ENCODE peak calls at places on chromosome 10, in seven cellular contexts. One of them, this sample, is unnamed.

GRCh38 chr10:17784701-17785100 is 24.4 kb upstream of the MRC1 start:
- DNase-seq in nucleus accumbens: no peak
- DNase-seq in substantia nigra: no peak
- DNase-seq in stimulated activated naive CD8-positive, alpha-beta T cell treated with anti-CD3 and anti-CD28 coated beads, Interleukin-15, Interleukin-2, amounts not matched to agents 100 U/mL and 50 U/mL, for 24 hours: no peak
- DNase-seq in stimulated activated CD4-positive, alpha-beta T cell treated with anti-CD3 and anti-CD28 coated beads, TNF-alpha, amount 100 ng/mL, for 1 hour: no peak
- DNase-seq in Calu3: no peak
- DNase-seq in activated CD4-positive, alpha-beta T cell treated with anti-CD3 and anti-CD28 coated beads, Interleukin-2, amount 50 U/mL, for 4 hours: no peak
- DNase-seq in this sample: no peak

GRCh38 chr10:4306871-4307270 is 519.1 kb upstream of the AKR1E2 start:
- DNase-seq in activated CD4-positive, alpha-beta T cell treated with anti-CD3 and anti-CD28 coated beads, Interleukin-2, amount 50 U/mL, for 4 hours: no peak
- DNase-seq in stimulated activated CD4-positive, alpha-beta T cell treated with anti-CD3 and anti-CD28 coated beads, TNF-alpha, amount 100 ng/mL, for 1 hour: no peak
- DNase-seq in nucleus accumbens: no peak
- DNase-seq in stimulated activated naive CD8-positive, alpha-beta T cell treated with anti-CD3 and anti-CD28 coated beads, Interleukin-15, Interleukin-2, amounts not matched to agents 100 U/mL and 50 U/mL, for 24 hours: no peak
- DNase-seq in Calu3: no peak
- DNase-seq in substantia nigra: no peak
- DNase-seq in this sample: no peak

GRCh38 chr10:3350790-3351364 is 178.3 kb upstream of the PITRM1 start:
- DNase-seq in substantia nigra: no peak
- DNase-seq in Calu3: no peak
- DNase-seq in activated CD4-positive, alpha-beta T cell treated with anti-CD3 and anti-CD28 coated beads, Interleukin-2, amount 50 U/mL, for 4 hours: no peak
- DNase-seq in stimulated activated CD4-positive, alpha-beta T cell treated with anti-CD3 and anti-CD28 coated beads, TNF-alpha, amount 100 ng/mL, for 1 hour: no peak
- DNase-seq in stimulated activated naive CD8-positive, alpha-beta T cell treated with anti-CD3 and anti-CD28 coated beads, Interleukin-15, Interleukin-2, amounts not matched to agents 100 U/mL and 50 U/mL, for 24 hours: no peak
- DNase-seq in nucleus accumbens: no peak
- DNase-seq in this sample: no peak

GRCh38 chr10:110957603-110958002 is 38.2 kb downstream of the SHOC2 start:
- DNase-seq in Calu3: no peak
- DNase-seq in substantia nigra: no peak
- DNase-seq in activated CD4-positive, alpha-beta T cell treated with anti-CD3 and anti-CD28 coated beads, Interleukin-2, amount 50 U/mL, for 4 hours: no peak
- DNase-seq in stimulated activated naive CD8-positive, alpha-beta T cell treated with anti-CD3 and anti-CD28 coated beads, Interleukin-15, Interleukin-2, amounts not matched to agents 100 U/mL and 50 U/mL, for 24 hours: no peak
- DNase-seq in stimulated activated CD4-positive, alpha-beta T cell treated with anti-CD3 and anti-CD28 coated beads, TNF-alpha, amount 100 ng/mL, for 1 hour: no peak
- DNase-seq in nucleus accumbens: no peak
- DNase-seq in this sample: no peak

GRCh38 chr10:33240265-33240664 is 94.2 kb downstream of the NRP1 start:
- DNase-seq in stimulated activated CD4-positive, alpha-beta T cell treated with anti-CD3 and anti-CD28 coated beads, TNF-alpha, amount 100 ng/mL, for 1 hour: no peak
- DNase-seq in Calu3: no peak
- DNase-seq in nucleus accumbens: no peak
- DNase-seq in stimulated activated naive CD8-positive, alpha-beta T cell treated with anti-CD3 and anti-CD28 coated beads, Interleukin-15, Interleukin-2, amounts not matched to agents 100 U/mL and 50 U/mL, for 24 hours: no peak
- DNase-seq in activated CD4-positive, alpha-beta T cell treated with anti-CD3 and anti-CD28 coated beads, Interleukin-2, amount 50 U/mL, for 4 hours: no peak
- DNase-seq in substantia nigra: no peak
- DNase-seq in this sample: no peak

GRCh38 chr10:104638861-104639594 is 2.1 kb upstream of the SORCS3 start:
- DNase-seq in nucleus accumbens: no peak
- DNase-seq in stimulated activated naive CD8-positive, alpha-beta T cell treated with anti-CD3 and anti-CD28 coated beads, Interleukin-15, Interleukin-2, amounts not matched to agents 100 U/mL and 50 U/mL, for 24 hours: peak
- DNase-seq in substantia nigra: no peak
- DNase-seq in activated CD4-positive, alpha-beta T cell treated with anti-CD3 and anti-CD28 coated beads, Interleukin-2, amount 50 U/mL, for 4 hours: no peak
- DNase-seq in stimulated activated CD4-positive, alpha-beta T cell treated with anti-CD3 and anti-CD28 coated beads, TNF-alpha, amount 100 ng/mL, for 1 hour: no peak
- DNase-seq in Calu3: no peak
- DNase-seq in this sample: no peak

GRCh38 chr10:117137031-117137910 is 799 bp downstream of the VAX1 start:
- DNase-seq in Calu3: peak
- DNase-seq in stimulated activated naive CD8-positive, alpha-beta T cell treated with anti-CD3 and anti-CD28 coated beads, Interleukin-15, Interleukin-2, amounts not matched to agents 100 U/mL and 50 U/mL, for 24 hours: peak
- DNase-seq in substantia nigra: no peak
- DNase-seq in activated CD4-positive, alpha-beta T cell treated with anti-CD3 and anti-CD28 coated beads, Interleukin-2, amount 50 U/mL, for 4 hours: no peak
- DNase-seq in stimulated activated CD4-positive, alpha-beta T cell treated with anti-CD3 and anti-CD28 coated beads, TNF-alpha, amount 100 ng/mL, for 1 hour: no peak
- DNase-seq in nucleus accumbens: no peak
- DNase-seq in this sample: no peak

GRCh38 chr10:49287689-49288340 is 11.2 kb upstream of the C10orf71 start:
- DNase-seq in activated CD4-positive, alpha-beta T cell treated with anti-CD3 and anti-CD28 coated beads, Interleukin-2, amount 50 U/mL, for 4 hours: no peak
- DNase-seq in nucleus accumbens: no peak
- DNase-seq in stimulated activated naive CD8-positive, alpha-beta T cell treated with anti-CD3 and anti-CD28 coated beads, Interleukin-15, Interleukin-2, amounts not matched to agents 100 U/mL and 50 U/mL, for 24 hours: no peak
- DNase-seq in stimulated activated CD4-positive, alpha-beta T cell treated with anti-CD3 and anti-CD28 coated beads, TNF-alpha, amount 100 ng/mL, for 1 hour: no peak
- DNase-seq in substantia nigra: no peak
- DNase-seq in Calu3: no peak
- DNase-seq in this sample: no peak

GRCh38 chr10:102718220-102718619 is 3.8 kb downstream of the SFXN2 start:
- DNase-seq in nucleus accumbens: no peak
- DNase-seq in substantia nigra: no peak
- DNase-seq in Calu3: no peak
- DNase-seq in activated CD4-positive, alpha-beta T cell treated with anti-CD3 and anti-CD28 coated beads, Interleukin-2, amount 50 U/mL, for 4 hours: no peak
- DNase-seq in stimulated activated naive CD8-positive, alpha-beta T cell treated with anti-CD3 and anti-CD28 coated beads, Interleukin-15, Interleukin-2, amounts not matched to agents 100 U/mL and 50 U/mL, for 24 hours: no peak
- DNase-seq in stimulated activated CD4-positive, alpha-beta T cell treated with anti-CD3 and anti-CD28 coated beads, TNF-alpha, amount 100 ng/mL, for 1 hour: no peak
- DNase-seq in this sample: no peak

GRCh38 chr10:30151581-30152389 is 92.4 kb upstream of the JCAD start:
- DNase-seq in substantia nigra: no peak
- DNase-seq in stimulated activated CD4-positive, alpha-beta T cell treated with anti-CD3 and anti-CD28 coated beads, TNF-alpha, amount 100 ng/mL, for 1 hour: no peak
- DNase-seq in Calu3: peak
- DNase-seq in nucleus accumbens: no peak
- DNase-seq in stimulated activated naive CD8-positive, alpha-beta T cell treated with anti-CD3 and anti-CD28 coated beads, Interleukin-15, Interleukin-2, amounts not matched to agents 100 U/mL and 50 U/mL, for 24 hours: no peak
- DNase-seq in activated CD4-positive, alpha-beta T cell treated with anti-CD3 and anti-CD28 coated beads, Interleukin-2, amount 50 U/mL, for 4 hours: no peak
- DNase-seq in this sample: no peak

GRCh38 chr10:101166430-101166829 is 35.3 kb downstream of the TLX1 start:
- DNase-seq in nucleus accumbens: no peak
- DNase-seq in Calu3: no peak
- DNase-seq in stimulated activated naive CD8-positive, alpha-beta T cell treated with anti-CD3 and anti-CD28 coated beads, Interleukin-15, Interleukin-2, amounts not matched to agents 100 U/mL and 50 U/mL, for 24 hours: no peak
- DNase-seq in activated CD4-positive, alpha-beta T cell treated with anti-CD3 and anti-CD28 coated beads, Interleukin-2, amount 50 U/mL, for 4 hours: no peak
- DNase-seq in substantia nigra: no peak
- DNase-seq in stimulated activated CD4-positive, alpha-beta T cell treated with anti-CD3 and anti-CD28 coated beads, TNF-alpha, amount 100 ng/mL, for 1 hour: no peak
- DNase-seq in this sample: no peak

GRCh38 chr10:68105820-68106219 is 3.5 kb upstream of the MYPN start:
- DNase-seq in stimulated activated CD4-positive, alpha-beta T cell treated with anti-CD3 and anti-CD28 coated beads, TNF-alpha, amount 100 ng/mL, for 1 hour: no peak
- DNase-seq in Calu3: no peak
- DNase-seq in activated CD4-positive, alpha-beta T cell treated with anti-CD3 and anti-CD28 coated beads, Interleukin-2, amount 50 U/mL, for 4 hours: no peak
- DNase-seq in stimulated activated naive CD8-positive, alpha-beta T cell treated with anti-CD3 and anti-CD28 coated beads, Interleukin-15, Interleukin-2, amounts not matched to agents 100 U/mL and 50 U/mL, for 24 hours: no peak
- DNase-seq in substantia nigra: no peak
- DNase-seq in nucleus accumbens: no peak
- DNase-seq in this sample: no peak

GRCh38 chr10:71357792-71358265 is 38.8 kb downstream of the SLC29A3 start:
- DNase-seq in nucleus accumbens: no peak
- DNase-seq in Calu3: no peak
- DNase-seq in stimulated activated naive CD8-positive, alpha-beta T cell treated with anti-CD3 and anti-CD28 coated beads, Interleukin-15, Interleukin-2, amounts not matched to agents 100 U/mL and 50 U/mL, for 24 hours: no peak
- DNase-seq in activated CD4-positive, alpha-beta T cell treated with anti-CD3 and anti-CD28 coated beads, Interleukin-2, amount 50 U/mL, for 4 hours: no peak
- DNase-seq in substantia nigra: no peak
- DNase-seq in stimulated activated CD4-positive, alpha-beta T cell treated with anti-CD3 and anti-CD28 coated beads, TNF-alpha, amount 100 ng/mL, for 1 hour: no peak
- DNase-seq in this sample: no peak

GRCh38 chr10:98402931-98403717 is 11.9 kb downstream of the PYROXD2 start:
- DNase-seq in Calu3: no peak
- DNase-seq in substantia nigra: no peak
- DNase-seq in activated CD4-positive, alpha-beta T cell treated with anti-CD3 and anti-CD28 coated beads, Interleukin-2, amount 50 U/mL, for 4 hours: no peak
- DNase-seq in nucleus accumbens: no peak
- DNase-seq in stimulated activated naive CD8-positive, alpha-beta T cell treated with anti-CD3 and anti-CD28 coated beads, Interleukin-15, Interleukin-2, amounts not matched to agents 100 U/mL and 50 U/mL, for 24 hours: no peak
- DNase-seq in stimulated activated CD4-positive, alpha-beta T cell treated with anti-CD3 and anti-CD28 coated beads, TNF-alpha, amount 100 ng/mL, for 1 hour: no peak
- DNase-seq in this sample: no peak

GRCh38 chr10:24920907-24921881 is 31.2 kb downstream of the PRTFDC1 start:
- DNase-seq in substantia nigra: no peak
- DNase-seq in stimulated activated naive CD8-positive, alpha-beta T cell treated with anti-CD3 and anti-CD28 coated beads, Interleukin-15, Interleukin-2, amounts not matched to agents 100 U/mL and 50 U/mL, for 24 hours: peak
- DNase-seq in activated CD4-positive, alpha-beta T cell treated with anti-CD3 and anti-CD28 coated beads, Interleukin-2, amount 50 U/mL, for 4 hours: peak
- DNase-seq in nucleus accumbens: peak
- DNase-seq in stimulated activated CD4-positive, alpha-beta T cell treated with anti-CD3 and anti-CD28 coated beads, TNF-alpha, amount 100 ng/mL, for 1 hour: peak
- DNase-seq in Calu3: no peak
- DNase-seq in this sample: no peak

GRCh38 chr10:61992059-61992460 is 90.6 kb downstream of the ARID5B start:
- DNase-seq in Calu3: no peak
- DNase-seq in stimulated activated CD4-positive, alpha-beta T cell treated with anti-CD3 and anti-CD28 coated beads, TNF-alpha, amount 100 ng/mL, for 1 hour: no peak
- DNase-seq in substantia nigra: no peak
- DNase-seq in activated CD4-positive, alpha-beta T cell treated with anti-CD3 and anti-CD28 coated beads, Interleukin-2, amount 50 U/mL, for 4 hours: no peak
- DNase-seq in nucleus accumbens: no peak
- DNase-seq in stimulated activated naive CD8-positive, alpha-beta T cell treated with anti-CD3 and anti-CD28 coated beads, Interleukin-15, Interleukin-2, amounts not matched to agents 100 U/mL and 50 U/mL, for 24 hours: no peak
- DNase-seq in this sample: no peak

GRCh38 chr10:26844381-26844780 is 16.4 kb downstream of the ABI1 start:
- DNase-seq in stimulated activated CD4-positive, alpha-beta T cell treated with anti-CD3 and anti-CD28 coated beads, TNF-alpha, amount 100 ng/mL, for 1 hour: no peak
- DNase-seq in activated CD4-positive, alpha-beta T cell treated with anti-CD3 and anti-CD28 coated beads, Interleukin-2, amount 50 U/mL, for 4 hours: no peak
- DNase-seq in nucleus accumbens: no peak
- DNase-seq in substantia nigra: no peak
- DNase-seq in stimulated activated naive CD8-positive, alpha-beta T cell treated with anti-CD3 and anti-CD28 coated beads, Interleukin-15, Interleukin-2, amounts not matched to agents 100 U/mL and 50 U/mL, for 24 hours: no peak
- DNase-seq in Calu3: no peak
- DNase-seq in this sample: no peak

GRCh38 chr10:4131407-4132215 is 346.6 kb upstream of the KLF6 start:
- DNase-seq in Calu3: no peak
- DNase-seq in stimulated activated CD4-positive, alpha-beta T cell treated with anti-CD3 and anti-CD28 coated beads, TNF-alpha, amount 100 ng/mL, for 1 hour: peak
- DNase-seq in nucleus accumbens: no peak
- DNase-seq in substantia nigra: no peak
- DNase-seq in stimulated activated naive CD8-positive, alpha-beta T cell treated with anti-CD3 and anti-CD28 coated beads, Interleukin-15, Interleukin-2, amounts not matched to agents 100 U/mL and 50 U/mL, for 24 hours: no peak
- DNase-seq in activated CD4-positive, alpha-beta T cell treated with anti-CD3 and anti-CD28 coated beads, Interleukin-2, amount 50 U/mL, for 4 hours: peak
- DNase-seq in this sample: no peak

GRCh38 chr10:22760025-22760424 is 45.6 kb upstream of the PIP4K2A start:
- DNase-seq in activated CD4-positive, alpha-beta T cell treated with anti-CD3 and anti-CD28 coated beads, Interleukin-2, amount 50 U/mL, for 4 hours: no peak
- DNase-seq in stimulated activated CD4-positive, alpha-beta T cell treated with anti-CD3 and anti-CD28 coated beads, TNF-alpha, amount 100 ng/mL, for 1 hour: no peak
- DNase-seq in Calu3: no peak
- DNase-seq in stimulated activated naive CD8-positive, alpha-beta T cell treated with anti-CD3 and anti-CD28 coated beads, Interleukin-15, Interleukin-2, amounts not matched to agents 100 U/mL and 50 U/mL, for 24 hours: no peak
- DNase-seq in substantia nigra: no peak
- DNase-seq in nucleus accumbens: no peak
- DNase-seq in this sample: no peak

GRCh38 chr10:70560511-70560931 is 42.0 kb downstream of the PRF1 start:
- DNase-seq in activated CD4-positive, alpha-beta T cell treated with anti-CD3 and anti-CD28 coated beads, Interleukin-2, amount 50 U/mL, for 4 hours: no peak
- DNase-seq in stimulated activated CD4-positive, alpha-beta T cell treated with anti-CD3 and anti-CD28 coated beads, TNF-alpha, amount 100 ng/mL, for 1 hour: no peak
- DNase-seq in nucleus accumbens: no peak
- DNase-seq in substantia nigra: no peak
- DNase-seq in Calu3: no peak
- DNase-seq in stimulated activated naive CD8-positive, alpha-beta T cell treated with anti-CD3 and anti-CD28 coated beads, Interleukin-15, Interleukin-2, amounts not matched to agents 100 U/mL and 50 U/mL, for 24 hours: no peak
- DNase-seq in this sample: no peak

GRCh38 chr10:5737352-5737751 is 52.7 kb downstream of the TASOR2 start:
- DNase-seq in stimulated activated naive CD8-positive, alpha-beta T cell treated with anti-CD3 and anti-CD28 coated beads, Interleukin-15, Interleukin-2, amounts not matched to agents 100 U/mL and 50 U/mL, for 24 hours: no peak
- DNase-seq in stimulated activated CD4-positive, alpha-beta T cell treated with anti-CD3 and anti-CD28 coated beads, TNF-alpha, amount 100 ng/mL, for 1 hour: no peak
- DNase-seq in Calu3: no peak
- DNase-seq in activated CD4-positive, alpha-beta T cell treated with anti-CD3 and anti-CD28 coated beads, Interleukin-2, amount 50 U/mL, for 4 hours: no peak
- DNase-seq in nucleus accumbens: no peak
- DNase-seq in substantia nigra: no peak
- DNase-seq in this sample: no peak

This sample was measured in NCI-H1092 treated with DMSO at 0.1 percent for 48 hours.